ENCODE peak calls at places on chromosomes 7 and 10, in seven cellular contexts. Z is PC-9, X is GM23248, C is H1, O is K562, L is GM23338, P is mammary epithelial cell. G is an unnamed sample.

GRCh38 chr10:132845041-132845551 is 59.1 kb upstream of the NKX6-2 start:
- DNase-seq in C (no peak), O (no peak), X (no peak), Z (no peak), P (no peak), L (no peak), G (no peak)

GRCh38 chr7:106039486-106040060 is 72.5 kb downstream of the SYPL1 start:
- DNase-seq in C (no peak), Z (no peak), P (no peak), L (peak; percentile 74), O (no peak), X (peak; percentile 89), G (peak; percentile 32)

GRCh38 chr7:84524714-84525694 is 330.4 kb upstream of the SEMA3A start:
- DNase-seq in C (no peak), L (no peak), O (no peak), P (peak; percentile 37), Z (no peak), X (peak; percentile 85), G (no peak)

GRCh38 chr10:106555599-106555998 is 608.9 kb downstream of the SORCS1 start:
- DNase-seq in X (no peak), Z (no peak), L (peak; percentile 39), C (no peak), O (no peak), P (no peak), G (no peak)

GRCh38 chr10:68327889-68328786 is 3.7 kb upstream of the HNRNPH3 start:
- DNase-seq in P (peak; percentile 41), C (no peak), Z (peak; percentile 10), O (no peak), L (peak; percentile 67), X (peak; percentile 90), G (peak; percentile 63)

GRCh38 chr7:139641337-139641992 is 118.0 kb downstream of the CLEC2L start:
- DNase-seq in L (no peak), O (no peak), Z (no peak), C (no peak), P (no peak), X (no peak), G (no peak)

GRCh38 chr7:134782121-134782623 is 2.7 kb downstream of the CALD1 start:
- DNase-seq in P (no peak), X (peak; percentile 64), Z (no peak), L (no peak), C (no peak), O (no peak), G (no peak)

GRCh38 chr10:111482074-111482350 is 405.2 kb downstream of the ADRA2A start:
- DNase-seq in Z (no peak), L (no peak), O (no peak), X (no peak), P (no peak), C (no peak), G (no peak)

GRCh38 chr10:59852671-59853070 is 53.7 kb downstream of the CCDC6 start:
- DNase-seq in L (no peak), X (no peak), C (no peak), Z (no peak), P (no peak), O (no peak), G (no peak)

GRCh38 chr7:30053068-30053467 is 24.9 kb downstream of the PLEKHA8 start:
- DNase-seq in L (no peak), O (no peak), P (no peak), C (no peak), X (no peak), Z (no peak), G (no peak)

GRCh38 chr7:135169936-135170222 is 628 bp downstream of the CYREN start:
- DNase-seq in O (no peak), Z (no peak), P (no peak), C (no peak), X (no peak), L (no peak), G (no peak)

GRCh38 chr10:127524869-127525268 is 24.2 kb upstream of the NPS start:
- DNase-seq in C (no peak), X (peak; percentile 39), L (no peak), O (no peak), P (peak; percentile 33), Z (no peak), G (no peak)

GRCh38 chr10:77274046-77274795 is 363.4 kb downstream of the KCNMA1 start:
- DNase-seq in X (peak; percentile 84), O (no peak), Z (no peak), P (peak; percentile 80), L (no peak), C (no peak), G (peak; percentile 36)

GRCh38 chr10:130771491-130771890 is 540.0 kb downstream of the TCERG1L start:
- DNase-seq in X (no peak), L (no peak), P (no peak), C (no peak), O (no peak), Z (no peak), G (no peak)

GRCh38 chr7:134458341-134458805 is 527 bp downstream of the AKR1B1 start:
- DNase-seq in L (peak; percentile 79), C (no peak), P (peak; percentile 74), X (peak; percentile 78), O (no peak), Z (peak; percentile 58), G (peak; percentile 63)

GRCh38 chr7:127390817-127391590 is 1.5 kb downstream of the ZNF800 start:
- DNase-seq in C (no peak), L (no peak), X (no peak), O (no peak), Z (peak; percentile 2), P (no peak), G (no peak)

GRCh38 chr7:138981332-138982203 is at the start of gene KIAA1549:
- DNase-seq in Z (peak; percentile 78), L (peak; percentile 85), O (peak; percentile 98), X (peak; percentile 89), C (no peak), P (peak; percentile 60), G (peak; percentile 92)

GRCh38 chr10:131312261-131312801 is 810 bp upstream of the TCERG1L start:
- DNase-seq in X (no peak), P (no peak), Z (no peak), O (no peak), L (peak; percentile 71), C (peak; percentile 64), G (peak; percentile 75)

GRCh38 chr7:21996641-21997040 is 50.9 kb upstream of the CDCA7L start:
- DNase-seq in C (no peak), Z (no peak), X (peak; percentile 33), O (no peak), P (peak; percentile 79), L (no peak), G (no peak)

GRCh38 chr10:116113721-116114501 is 159.1 kb downstream of the GFRA1 start:
- DNase-seq in C (no peak), L (no peak), Z (no peak), O (no peak), X (peak; percentile 98), P (peak; percentile 37), G (no peak)

GRCh38 chr7:100401811-100402210 is 26.7 kb downstream of the ZCWPW1 start:
- DNase-seq in L (no peak), P (no peak), O (no peak), Z (no peak), X (no peak), C (no peak), G (no peak)

GRCh38 chr10:77685494-77685893 is 47.9 kb upstream of the KCNMA1 start:
- DNase-seq in C (no peak), O (no peak), Z (no peak), P (no peak), X (no peak), L (no peak), G (no peak)

GRCh38 chr7:82530361-82530760 is 86.8 kb upstream of the CACNA2D1 start:
- DNase-seq in L (no peak), Z (no peak), O (no peak), X (no peak), C (no peak), P (no peak), G (no peak)

DNA sequence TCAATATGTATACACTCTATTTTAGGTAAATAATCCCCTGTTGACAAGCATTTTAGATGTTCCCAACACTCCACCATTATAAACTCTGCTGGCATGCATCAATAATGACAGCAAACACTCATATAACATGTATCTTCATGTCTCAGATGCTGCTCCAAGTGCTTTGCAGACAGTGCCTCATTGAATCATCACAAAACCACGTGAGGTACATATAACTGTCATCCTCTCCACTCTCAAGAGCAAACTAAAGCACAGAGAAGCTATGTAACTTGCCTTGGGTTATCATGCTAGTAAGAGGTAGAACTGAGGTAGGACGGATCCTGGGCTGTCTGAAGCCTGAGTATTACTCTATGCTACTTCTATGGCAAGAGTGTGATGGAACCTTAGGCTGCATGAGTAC is 72.5 kb upstream of the GSDME start:
- DNase-seq in X (peak; percentile 23), L (no peak), O (no peak), Z (no peak), P (peak; percentile 89), C (no peak), G (no peak)
- H3K4me2 ChIP-seq in X (no peak overlapping the region), L (no peak overlapping the region), O (peak overlapping the region; percentile 47), Z (no peak overlapping the region), P (no peak overlapping the region), C (no peak overlapping the region), G (no peak overlapping the region)

GRCh38 chr10:22341190-22341935 is 3.9 kb upstream of the SPAG6 start:
- DNase-seq in P (no peak), L (no peak), O (no peak), X (peak; percentile 69), Z (no peak), C (no peak), G (peak; percentile 17)
- TF ChIP-seq EZH2 in P (no peak), L (peak; percentile 95), O (no peak), X (no peak), Z (no peak), C (peak; percentile 100), G (peak; percentile 84)

GRCh38 chr10:44571701-44572100 is 186.8 kb upstream of the CXCL12 start:
- DNase-seq in P (no peak), X (peak; percentile 57), Z (no peak), C (no peak), L (no peak), O (no peak), G (no peak)

GRCh38 chr10:44566786-44567185 is 181.9 kb upstream of the CXCL12 start:
- DNase-seq in P (no peak), Z (no peak), C (no peak), X (no peak), O (no peak), L (no peak), G (no peak)

GRCh38 chr10:44567471-44567870 is 182.6 kb upstream of the CXCL12 start:
- DNase-seq in C (no peak), L (no peak), O (no peak), X (peak; percentile 63), P (no peak), Z (no peak), G (no peak)

GRCh38 chr10:44572146-44572545 is 187.2 kb upstream of the CXCL12 start:
- DNase-seq in X (no peak), L (no peak), O (no peak), Z (no peak), P (no peak), C (no peak), G (no peak)

GRCh38 chr10:44569193-44570091 is 184.5 kb upstream of the CXCL12 start:
- DNase-seq in O (no peak), P (no peak), X (peak; percentile 91), L (no peak), C (no peak), Z (no peak), G (no peak)
- H3K4me3 ChIP-seq in O (no peak overlapping the region), P (no peak overlapping the region), X (peak overlapping the region; percentile 53), L (no peak overlapping the region), C (no peak overlapping the region), Z (no peak overlapping the region), G (no peak overlapping the region)

DNA sequence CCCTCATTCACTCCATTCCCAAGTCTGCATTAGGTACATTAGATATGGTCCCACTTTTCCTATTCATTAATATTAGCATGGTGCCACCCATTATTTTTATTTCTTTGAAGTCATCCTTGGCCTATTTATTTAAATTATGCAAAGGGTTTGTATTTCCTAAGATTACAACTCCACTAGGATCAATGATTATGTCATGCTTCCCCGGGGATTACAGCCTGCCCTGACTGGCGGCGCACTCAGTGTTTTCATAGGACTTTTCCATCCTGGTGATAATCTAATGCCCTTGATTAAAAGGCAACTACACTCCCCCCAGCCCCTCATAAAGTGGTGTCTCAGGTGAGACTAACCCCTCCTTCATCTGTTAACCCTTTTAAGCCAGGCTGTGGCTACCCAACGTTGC is 187.2 kb downstream of the POU6F2 start:
- DNase-seq in L (no peak), C (no peak), Z (no peak), O (no peak), P (no peak), X (no peak), G (no peak)
- H3K4me2 ChIP-seq in L (no peak overlapping the region), C (no peak overlapping the region), Z (no peak overlapping the region), O (no peak overlapping the region), P (no peak overlapping the region), X (no peak overlapping the region), G (no peak overlapping the region)